ENCODE peak calls at places on chromosomes 13 and 19, in four cellular contexts. Z, M, O and F are unnamed samples.

GRCh38 chr13:67408823-67409222 is 178.7 kb upstream of the PCDH9 start:
- DNase-seq in Z (no peak), O (peak; percentile 1), M (no peak), F (no peak)

GRCh38 chr13:113897966-113898365 is 34.1 kb upstream of the GAS6 start:
- DNase-seq in M (no peak), O (no peak), Z (no peak), F (no peak)

GRCh38 chr13:67353891-67354459 is 123.8 kb upstream of the PCDH9 start:
- DNase-seq in Z (no peak), M (no peak), O (no peak), F (no peak)

GRCh38 chr13:43159007-43159406 is 135.6 kb downstream of the DNAJC15 start:
- DNase-seq in M (no peak), Z (no peak), O (no peak), F (no peak)

GRCh38 chr19:36051236-36051635 is 2.8 kb downstream of the THAP8 start:
- DNase-seq in M (no peak), O (no peak), Z (no peak), F (no peak)

GRCh38 chr19:56877069-56877715 is 36.7 kb upstream of the PEG3 start:
- DNase-seq in M (no peak), Z (no peak), O (no peak), F (no peak)

GRCh38 chr13:99724633-99725517 is 223.6 kb downstream of the TM9SF2 start:
- DNase-seq in M (no peak), Z (no peak), O (peak; percentile 34), F (no peak)

GRCh38 chr13:43300817-43301216 is 277.4 kb downstream of the DNAJC15 start:
- DNase-seq in O (no peak), Z (no peak), M (no peak), F (no peak)

GRCh38 chr13:113086031-113086750 is 19.4 kb upstream of the F7 start:
- DNase-seq in Z (no peak), O (no peak), M (no peak), F (peak; percentile 49)

GRCh38 chr13:107025991-107026390 is 458.1 kb upstream of the ARGLU1 start:
- DNase-seq in Z (peak; percentile 66), O (peak; percentile 12), M (no peak), F (peak; percentile 48)

GRCh38 chr19:39704181-39705044 is at the start of gene LGALS14:
- DNase-seq in Z (no peak), O (no peak), M (no peak), F (no peak)

GRCh38 chr19:19540707-19541515 is 2.8 kb downstream of the CILP2 start:
- DNase-seq in Z (no peak), M (no peak), O (peak; percentile 44), F (peak; percentile 88)

GRCh38 chr13:27667946-27668345 is 46.3 kb downstream of the POLR1D start:
- DNase-seq in Z (peak; percentile 32), M (no peak), O (no peak), F (no peak)

GRCh38 chr19:10113964-10114650 is 2.6 kb downstream of the P2RY11 start:
- DNase-seq in M (no peak), O (no peak), Z (no peak), F (no peak)

GRCh38 chr19:29843180-29844051 is 31.6 kb downstream of the CCNE1 start:
- DNase-seq in O (no peak), Z (peak; percentile 40), M (no peak), F (peak; percentile 84)

GRCh38 chr13:39244561-39245230 is 206.4 kb downstream of the NHLRC3 start:
- DNase-seq in M (no peak), O (no peak), Z (no peak), F (no peak)

GRCh38 chr13:90272356-90272755 is 1075.1 kb upstream of the MIR17HG start:
- DNase-seq in O (no peak), Z (no peak), M (no peak), F (no peak)

GRCh38 chr13:77028202-77028601 is 1.2 kb upstream of the FBXL3 start:
- DNase-seq in M (no peak), O (peak; percentile 25), Z (peak; percentile 57), F (peak; percentile 53)

GRCh38 chr19:56393119-56394012 is at the start of gene ZNF582:
- DNase-seq in Z (peak; percentile 97), O (peak; percentile 91), M (peak; percentile 88), F (peak; percentile 95)

GRCh38 chr13:84037937-84038464 is 155.7 kb upstream of the SLITRK1 start:
- DNase-seq in O (no peak), Z (no peak), M (no peak), F (no peak)

GRCh38 chr13:97288486-97288900 is 66.4 kb downstream of the MBNL2 start:
- DNase-seq in Z (no peak), M (no peak), O (no peak), F (no peak)

DNA sequence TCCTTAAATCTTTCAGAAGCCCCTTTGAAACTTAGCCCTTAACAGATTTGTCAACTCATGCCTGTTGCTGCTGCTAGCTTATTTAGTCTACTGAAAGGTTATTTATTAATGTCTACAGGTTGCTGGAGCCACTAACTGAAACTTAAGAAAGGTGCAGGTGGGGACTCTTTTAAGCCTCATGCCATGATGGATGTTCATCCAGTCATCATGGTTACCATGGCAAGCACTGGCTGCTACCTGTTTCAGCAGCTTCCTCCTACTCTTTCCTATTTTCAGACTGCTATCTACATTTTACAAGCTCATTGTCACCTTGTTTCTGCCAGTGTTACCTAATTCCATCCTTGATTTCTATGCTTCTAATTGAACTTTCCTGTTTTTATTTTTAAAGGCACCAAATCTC is 27.1 kb downstream of the DGKH start:
- DNase-seq in O (no peak), M (no peak), Z (no peak), F (no peak)
- H3K4me1 ChIP-seq in O (no peaks in the 10 kb centered on the region), M (no peaks in the 10 kb centered on the region), Z (peaks cover 8% of the 10 kb centered on the region), F (no peaks in the 10 kb centered on the region)

DNA sequence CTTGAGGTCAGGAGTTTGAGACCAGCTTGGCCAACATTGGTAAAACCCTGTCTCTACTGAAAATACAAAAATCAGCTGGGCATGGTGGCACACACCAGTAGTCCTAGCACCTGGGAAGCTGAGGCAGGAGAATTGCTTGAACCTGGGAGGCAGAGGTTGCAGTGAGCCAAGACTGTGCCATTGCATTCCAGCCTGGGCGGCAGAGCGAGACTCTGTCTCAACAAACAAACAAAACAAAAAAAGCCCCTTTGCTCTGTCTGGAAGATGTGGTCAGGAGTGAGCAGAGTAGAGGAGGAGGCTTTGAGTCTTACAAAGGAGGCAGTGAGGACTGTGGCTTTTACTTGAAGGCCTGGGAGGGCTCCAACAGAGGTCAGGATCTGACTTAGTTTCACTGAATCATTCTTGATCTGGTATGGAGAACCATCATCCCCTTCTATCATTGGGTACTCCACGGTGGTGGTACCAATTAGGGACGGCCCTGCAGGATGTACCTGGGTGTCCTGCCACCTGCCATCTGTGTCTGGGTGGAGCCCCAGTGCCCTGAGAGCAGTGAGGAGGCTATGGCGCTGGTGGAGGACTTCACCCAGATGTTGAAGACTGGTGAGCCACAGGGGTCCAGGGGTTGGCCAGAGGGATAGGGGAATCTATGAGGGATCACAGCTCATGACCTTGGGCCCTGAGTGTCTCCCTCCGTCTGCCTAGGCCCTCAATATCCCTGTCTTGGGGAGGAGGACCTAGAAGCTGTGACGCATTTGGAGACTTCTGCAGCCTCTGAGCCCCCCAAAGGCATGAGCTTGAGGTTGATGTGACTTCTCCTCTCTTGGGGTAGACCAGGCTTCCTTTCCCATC is 4.7 kb upstream of the MZF1 start:
- DNase-seq in M (no peak), O (no peak), Z (no peak), F (no peak)
- H3K4me1 ChIP-seq in M (no peaks in the 10 kb centered on the region), O (no peaks in the 10 kb centered on the region), Z (peaks cover 15% of the 10 kb centered on the region), F (peaks cover 26% of the 10 kb centered on the region)

GRCh38 chr19:38675611-38676010 is 28.2 kb downstream of the ACTN4 start:
- DNase-seq in Z (no peak), O (peak; percentile 97), M (no peak), F (no peak)
- H3K4me1 ChIP-seq in Z (peaks cover 88% of the 10 kb centered on the region), O (peaks cover 58% of the 10 kb centered on the region), M (no peaks in the 10 kb centered on the region), F (peaks cover 90% of the 10 kb centered on the region)

DNA sequence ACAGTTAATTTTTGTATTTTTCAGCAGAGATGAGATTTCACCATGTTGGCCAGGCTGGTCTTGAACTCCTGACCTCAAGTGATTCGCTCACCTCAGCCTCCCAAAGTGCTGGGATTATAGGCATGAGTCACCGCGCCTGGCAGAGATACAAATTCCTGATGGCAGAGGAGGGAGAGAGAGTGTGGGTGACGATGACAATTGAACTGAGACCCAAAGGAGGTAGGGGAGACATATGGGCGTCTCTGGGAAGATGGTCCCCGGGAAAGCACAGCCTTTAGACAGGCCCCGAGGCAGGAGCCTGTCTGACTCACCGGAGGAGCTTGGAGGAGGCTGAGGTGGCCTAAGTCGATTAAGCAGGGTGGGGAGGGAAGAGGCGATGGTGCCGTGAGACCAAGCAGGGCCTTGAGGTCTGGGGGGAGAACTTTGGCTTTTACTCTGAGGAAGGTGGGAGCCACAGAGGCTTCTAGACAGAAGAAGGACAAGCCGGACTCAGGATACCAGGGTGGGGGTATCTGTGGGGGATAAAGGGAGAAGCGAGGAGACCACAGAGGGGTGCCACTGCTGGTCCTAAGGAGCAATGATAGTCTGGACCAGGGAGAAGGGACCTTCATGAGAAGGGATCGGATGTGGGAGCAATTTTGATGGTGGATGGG is 38.2 kb downstream of the ARRDC2 start:
- DNase-seq in M (no peak), Z (no peak), O (peak; percentile 38), F (no peak)
- H3K4me1 ChIP-seq in M (no peaks in the 10 kb centered on the region), Z (peaks cover 24% of the 10 kb centered on the region), O (no peaks in the 10 kb centered on the region), F (peaks cover 39% of the 10 kb centered on the region)

GRCh38 chr19:2239771-2240770 is 3.4 kb downstream of the SF3A2 start:
- DNase-seq in Z (no peak), M (no peak), O (no peak), F (peak; percentile 32)

GRCh38 chr19:2242092-2242537 is 5.5 kb downstream of the SF3A2 start:
- DNase-seq in O (peak; percentile 95), M (no peak), Z (no peak), F (no peak)

GRCh38 chr19:2239173-2239572 is 2.5 kb downstream of the SF3A2 start:
- DNase-seq in Z (no peak), M (no peak), O (no peak), F (no peak)

GRCh38 chr19:2242811-2243210 is 6.2 kb downstream of the SF3A2 start:
- DNase-seq in Z (no peak), O (no peak), M (no peak), F (no peak)

GRCh38 chr19:2240881-2241760 is 4.5 kb downstream of the SF3A2 start:
- DNase-seq in O (peak; percentile 66), M (no peak), Z (no peak), F (peak; percentile 61)
- H3K4me1 ChIP-seq in O (peaks cover 11% of the 10 kb centered on the region), M (no peaks in the 10 kb centered on the region), Z (peaks cover 45% of the 10 kb centered on the region), F (peaks cover 59% of the 10 kb centered on the region)